ENCODE peak calls at places on chromosomes 2 and 18, in eight cellular contexts. J is GM23338, L is spleen, E is GM23248, O is tibial nerve, A is K562, X is psoas muscle, H is A549. F is an unnamed sample.
A peak's percentile ranks its signal among the peaks of the same experiment; 100 is the strongest.

GRCh38 chr2:96100893-96101304 is 15.5 kb downstream of the ADRA2B start:
- DNase-seq in E (no peak), X (no peak), H (no peak), A (no peak), O (no peak), J (no peak), L (peak; percentile 39), F (no peak)

GRCh38 chr2:37583402-37583801 is 88.0 kb downstream of the CDC42EP3 start:
- DNase-seq in L (no peak), A (no peak), J (no peak), O (no peak), H (no peak), E (peak; percentile 20), X (no peak), F (no peak)

GRCh38 chr2:106159867-106160785 is 34.0 kb downstream of the UXS1 start:
- DNase-seq in L (peak; percentile 77), X (no peak), A (no peak), E (no peak), O (no peak), H (no peak), J (peak; percentile 34), F (no peak)

GRCh38 chr2:97712693-97713295 is 582 bp upstream of the ZAP70 start:
- DNase-seq in J (no peak), H (no peak), O (no peak), E (no peak), X (no peak), L (peak; percentile 75), A (no peak), F (no peak)

GRCh38 chr2:239735829-239736357 is 289.2 kb downstream of the NDUFA10 start:
- DNase-seq in A (no peak), O (no peak), E (no peak), X (no peak), L (no peak), J (no peak), H (no peak), F (no peak)

GRCh38 chr18:49008156-49008555 is 57.4 kb upstream of the SMAD7 start:
- DNase-seq in E (no peak), X (no peak), H (no peak), O (no peak), J (no peak), L (peak; percentile 59), A (no peak), F (peak; percentile 18)

GRCh38 chr2:112024896-112025491 is 30.1 kb upstream of the TMEM87B start:
- DNase-seq in H (no peak), X (no peak), J (no peak), L (no peak), A (no peak), E (no peak), O (no peak), F (no peak)

GRCh38 chr2:7405861-7406715 is 488.9 kb downstream of the RNF144A start:
- DNase-seq in E (peak; percentile 48), H (no peak), O (no peak), A (no peak), X (no peak), J (no peak), L (no peak), F (no peak)

GRCh38 chr2:237227190-237227988 is 141.7 kb downstream of the COPS8 start:
- DNase-seq in A (no peak), O (no peak), J (no peak), L (no peak), X (no peak), H (peak; percentile 67), E (peak; percentile 96), F (no peak)

GRCh38 chr18:76892832-76893231 is 70.5 kb downstream of the ZNF236 start:
- DNase-seq in E (peak; percentile 5), J (no peak), X (no peak), O (no peak), A (no peak), H (no peak), L (no peak), F (no peak)

GRCh38 chr2:210309546-210310233 is 5.3 kb downstream of the MYL1 start:
- DNase-seq in X (no peak), O (no peak), J (no peak), H (no peak), L (no peak), E (no peak), A (no peak), F (no peak)

GRCh38 chr2:163266772-163267171 is 428.2 kb upstream of the KCNH7 start:
- DNase-seq in A (no peak), X (no peak), J (no peak), H (peak; percentile 43), O (no peak), L (no peak), E (peak; percentile 94), F (no peak)

GRCh38 chr2:229572434-229573338 is 141.7 kb downstream of the DNER start:
- DNase-seq in H (no peak), E (peak; percentile 16), X (no peak), L (no peak), A (no peak), O (no peak), J (no peak), F (no peak)

GRCh38 chr2:42054657-42055430 is 7.0 kb downstream of the PKDCC start:
- DNase-seq in E (no peak), O (no peak), A (peak; percentile 31), X (peak; percentile 26), J (peak; percentile 84), L (peak; percentile 67), H (no peak), F (peak; percentile 44)

GRCh38 chr2:9136997-9137819 is 69.4 kb upstream of the ASAP2 start:
- DNase-seq in E (no peak), H (no peak), L (peak; percentile 63), J (no peak), O (no peak), A (no peak), X (no peak), F (no peak)

GRCh38 chr18:28045176-28045810 is 131.6 kb downstream of the CDH2 start:
- DNase-seq in J (peak; percentile 14), E (peak; percentile 73), H (peak; percentile 31), A (no peak), O (no peak), X (no peak), L (no peak), F (no peak)

GRCh38 chr18:26175481-26175880 is 41.8 kb downstream of the PSMA8 start:
- DNase-seq in J (no peak), O (no peak), L (no peak), X (no peak), E (no peak), A (no peak), H (no peak), F (no peak)

GRCh38 chr2:148023861-148024260 is 3.0 kb downstream of the MBD5 start:
- DNase-seq in O (no peak), E (no peak), X (no peak), A (no peak), H (no peak), J (no peak), L (no peak), F (no peak)

GRCh38 chr2:108612153-108612513 is 77.9 kb downstream of the LIMS1 start:
- DNase-seq in X (no peak), E (no peak), L (no peak), H (no peak), A (peak; percentile 72), O (no peak), J (no peak), F (no peak)

GRCh38 chr2:108611021-108611420 is 76.8 kb downstream of the LIMS1 start:
- DNase-seq in H (no peak), E (no peak), O (no peak), J (no peak), X (no peak), L (no peak), A (no peak), F (no peak)

GRCh38 chr2:108604196-108604595 is 69.9 kb downstream of the LIMS1 start:
- DNase-seq in A (no peak), E (peak; percentile 77), J (no peak), L (no peak), O (no peak), X (no peak), H (no peak), F (no peak)

GRCh38 chr2:108605947-108606346 is 71.7 kb downstream of the LIMS1 start:
- DNase-seq in E (no peak), J (no peak), A (no peak), O (no peak), L (no peak), H (no peak), X (no peak), F (no peak)

GRCh38 chr2:108607706-108608301 is 73.5 kb downstream of the LIMS1 start:
- DNase-seq in X (no peak), A (peak; percentile 74), O (no peak), L (no peak), E (peak; percentile 62), J (peak; percentile 70), H (peak; percentile 47), F (no peak)
- H3K4me1 ChIP-seq in X (peaks cover 30% of the 10 kb centered on the region), A (peaks cover 26% of the 10 kb centered on the region), O (peaks cover 3% of the 10 kb centered on the region), L (peaks cover 49% of the 10 kb centered on the region), E (peaks cover 9% of the 10 kb centered on the region), J (peaks cover 9% of the 10 kb centered on the region), H (no peaks in the 10 kb centered on the region), F (no peaks in the 10 kb centered on the region)

GRCh38 chr2:203710211-203710610 is 3.8 kb downstream of the CD28 start:
- DNase-seq in J (no peak), E (no peak), X (no peak), H (no peak), O (no peak), A (no peak), L (no peak), F (no peak)
- H3K4me3 ChIP-seq in J (no peak overlapping the region), E (no peak overlapping the region), X (no peak overlapping the region), H (no peak overlapping the region), O (no peak overlapping the region), A (no peak overlapping the region), L (peak overlapping the region; percentile 57), F (no peak overlapping the region)

GRCh38 chr2:108616290-108616689 is 82.0 kb downstream of the LIMS1 start:
- DNase-seq in H (no peak), A (peak; percentile 45), L (no peak), J (no peak), E (no peak), X (no peak), O (no peak), F (no peak)
- H3K4me1 ChIP-seq in H (peaks cover 52% of the 10 kb centered on the region), A (peaks cover 80% of the 10 kb centered on the region), L (peaks cover 91% of the 10 kb centered on the region), J (peaks cover 11% of the 10 kb centered on the region), E (peaks cover 14% of the 10 kb centered on the region), X (peaks cover 26% of the 10 kb centered on the region), O (peaks cover 41% of the 10 kb centered on the region), F (peaks cover 30% of the 10 kb centered on the region)

GRCh38 chr2:156537147-156537546 is 101.0 kb downstream of the GPD2 start:
- DNase-seq in O (no peak), X (no peak), L (no peak), E (peak; percentile 75), A (no peak), J (no peak), H (no peak), F (no peak)
- H3K4me3 ChIP-seq in O (no peak overlapping the region), X (no peak overlapping the region), L (no peak overlapping the region), E (peak overlapping the region; percentile 57), A (no peak overlapping the region), J (no peak overlapping the region), H (no peak overlapping the region), F (no peak overlapping the region)

GRCh38 chr2:23545391-23545790 is 160.4 kb downstream of the KLHL29 start:
- DNase-seq in E (peak; percentile 77), J (no peak), X (no peak), A (no peak), L (no peak), O (no peak), H (no peak), F (no peak)
- H3K4me1 ChIP-seq in E (peaks cover 43% of the 10 kb centered on the region), J (no peaks in the 10 kb centered on the region), X (peaks cover 28% of the 10 kb centered on the region), A (no peaks in the 10 kb centered on the region), L (peaks cover 26% of the 10 kb centered on the region), O (peaks cover 35% of the 10 kb centered on the region), H (no peaks in the 10 kb centered on the region), F (no peaks in the 10 kb centered on the region)

F was measured in pancreas.